ENCODE peak calls at places on chromosome 2, in ten cellular contexts. L is neural progenitor cell; G is AG09309; E is MCF 10A; X is HS-5; Q is RPMI7951; H is choroid plexus epithelial cell; R is stimulated activated CD8-positive, alpha-beta memory T cell treated with anti-CD3 and anti-CD28 coated beads, Interleukin-4, amount 100 ng/mL, for 1 hour; J is activated CD4-positive, CD25-positive, alpha-beta regulatory T cell; S is activated naive CD8-positive, alpha-beta T cell treated with anti-CD3 and anti-CD28 coated beads, Interleukin-2, amount 10 ng/mL, durations not matched to agents 7 days and 5 days. A is an unnamed sample.

GRCh38 chr2:237998530-237998929 is 31.7 kb downstream of the UBE2F start:
- DNase-seq in G (peak; percentile 52), R (no peak), S (no peak), E (peak; percentile 21), J (no peak), X (no peak), Q (peak; percentile 49), H (peak; percentile 70), L (no peak), A (no peak)

GRCh38 chr2:218306184-218306920 is 14.0 kb upstream of the TMBIM1 start:
- DNase-seq in E (no peak), S (no peak), X (no peak), R (no peak), H (no peak), G (no peak), L (no peak), Q (no peak), J (no peak), A (no peak)

GRCh38 chr2:134736167-134736885 is 17.5 kb upstream of the TMEM163 start:
- DNase-seq in H (peak; percentile 76), Q (peak; percentile 90), E (peak; percentile 63), G (no peak), S (no peak), R (no peak), X (peak; percentile 88), L (peak; percentile 13), J (no peak), A (peak; percentile 77)

GRCh38 chr2:208363485-208363884 is 43.1 kb upstream of the PTH2R start:
- DNase-seq in G (peak; percentile 47), H (peak; percentile 79), L (no peak), E (peak; percentile 34), R (no peak), S (no peak), X (peak; percentile 70), J (no peak), Q (peak; percentile 93), A (peak; percentile 77)

GRCh38 chr2:234550056-234550455 is 53.2 kb upstream of the ARL4C start:
- DNase-seq in H (no peak), X (no peak), R (no peak), E (no peak), G (no peak), L (no peak), Q (no peak), J (no peak), S (no peak), A (no peak)

GRCh38 chr2:236557894-236558532 is 11.6 kb upstream of the ACKR3 start:
- DNase-seq in R (no peak), G (no peak), S (no peak), Q (no peak), E (no peak), J (no peak), X (no peak), H (no peak), L (no peak), A (no peak)

GRCh38 chr2:73986085-73986680 is 1.5 kb downstream of the TET3 start:
- DNase-seq in J (no peak), H (no peak), G (no peak), Q (no peak), E (no peak), L (no peak), X (no peak), S (peak; percentile 60), R (no peak), A (no peak)

GRCh38 chr2:157056200-157056676 is 201.3 kb upstream of the GALNT5 start:
- DNase-seq in E (peak; percentile 56), S (no peak), Q (peak; percentile 91), J (no peak), H (peak; percentile 86), X (peak; percentile 39), G (peak; percentile 10), R (no peak), L (no peak), A (peak; percentile 61)

GRCh38 chr2:86673976-86674670 is 46.0 kb upstream of the RMND5A start:
- DNase-seq in J (no peak), L (no peak), H (peak; percentile 10), G (no peak), S (no peak), E (no peak), R (no peak), Q (no peak), X (no peak), A (no peak)

GRCh38 chr2:60794271-60794863 is 38.3 kb downstream of the PAPOLG start:
- DNase-seq in G (no peak), S (no peak), E (peak; percentile 27), X (no peak), J (no peak), Q (peak; percentile 20), R (no peak), L (no peak), H (peak; percentile 56), A (peak; percentile 45)

GRCh38 chr2:221851531-221852045 is 279.5 kb upstream of the EPHA4 start:
- DNase-seq in G (no peak), R (no peak), L (no peak), S (no peak), J (no peak), H (no peak), X (no peak), Q (no peak), E (no peak), A (no peak)

GRCh38 chr2:158973511-158973956 is 5.1 kb downstream of the TANC1 start:
- DNase-seq in X (no peak), Q (peak; percentile 77), L (no peak), R (no peak), H (peak; percentile 89), S (no peak), G (no peak), J (no peak), E (peak; percentile 86), A (peak; percentile 78)

GRCh38 chr2:233061007-233061590 is 957 bp downstream of the INPP5D start:
- DNase-seq in G (no peak), L (no peak), Q (no peak), X (no peak), R (no peak), H (no peak), E (no peak), S (no peak), J (no peak), A (no peak)

GRCh38 chr2:195486987-195487644 is 169.9 kb upstream of the SLC39A10 start:
- DNase-seq in X (peak; percentile 84), Q (peak; percentile 94), R (no peak), G (no peak), S (no peak), J (no peak), E (peak; percentile 73), H (peak; percentile 88), L (no peak), A (peak; percentile 75)

GRCh38 chr2:144082327-144082726 is 437.6 kb downstream of the ZEB2 start:
- DNase-seq in S (no peak), G (no peak), Q (no peak), H (no peak), J (no peak), X (no peak), E (no peak), L (no peak), R (no peak), A (no peak)

GRCh38 chr2:152861349-152861942 is 143.0 kb downstream of the ARL6IP6 start:
- DNase-seq in R (no peak), X (no peak), E (peak; percentile 60), L (peak; percentile 53), J (no peak), H (peak; percentile 27), G (no peak), S (no peak), Q (peak; percentile 10), A (peak; percentile 45)

GRCh38 chr2:3575534-3576324 is 669 bp downstream of the RPS7 start:
- DNase-seq in Q (no peak), G (no peak), S (no peak), J (peak; percentile 28), E (no peak), R (no peak), H (peak; percentile 29), X (no peak), L (no peak), A (no peak)

GRCh38 chr2:85584354-85584856 is at the start of gene VAMP5:
- DNase-seq in G (no peak), H (no peak), E (no peak), X (no peak), S (peak; percentile 66), Q (peak; percentile 46), J (no peak), R (no peak), L (peak; percentile 49), A (no peak)

A was measured in PC-3.